ENCODE peak calls at places on chromosomes 4 and X, in nine cellular contexts. F, S, D, A, R, L, H, P and U are unnamed samples.
A peak's percentile ranks its signal among the peaks of the same experiment; 100 is the strongest.

GRCh38 chrX:10447577-10448214 is 172.7 kb downstream of the MID1 start:
- DNase-seq in F (no peak), S (no peak), D (peak; percentile 11), A (no peak), R (no peak), L (no peak), H (no peak), P (no peak), U (peak; percentile 33)

GRCh38 chr4:85500110-85500867 is 25.3 kb downstream of the ARHGAP24 start:
- DNase-seq in F (no peak), S (no peak), D (no peak), A (no peak), R (no peak), L (no peak), H (no peak), P (no peak), U (peak; percentile 67)

GRCh38 chr4:183154701-183155391 is 55.8 kb downstream of the WWC2 start:
- DNase-seq in F (no peak), S (no peak), D (no peak), A (no peak), R (no peak), L (no peak), H (no peak), P (no peak), U (no peak)

GRCh38 chr4:144583658-144584057 is 62.3 kb upstream of the HHIP start:
- DNase-seq in F (no peak), S (no peak), D (peak; percentile 47), A (no peak), R (no peak), L (no peak), H (no peak), P (no peak), U (peak; percentile 81)

GRCh38 chrX:55342533-55343501 is 78.1 kb upstream of the PAGE3 start:
- DNase-seq in F (no peak), S (no peak), D (no peak), A (peak; percentile 42), R (no peak), L (no peak), H (peak; percentile 28), P (peak; percentile 52), U (peak; percentile 74)

GRCh38 chr4:153713840-153714239 is 29.8 kb downstream of the TLR2 start:
- DNase-seq in F (no peak), S (no peak), D (peak; percentile 18), A (no peak), R (no peak), L (no peak), H (no peak), P (no peak), U (peak; percentile 71)

GRCh38 chr4:147137280-147137679 is 191.6 kb upstream of the TTC29 start:
- DNase-seq in F (no peak), S (no peak), D (no peak), A (no peak), R (no peak), L (no peak), H (no peak), P (no peak), U (no peak)

GRCh38 chrX:13015536-13016236 is 28.7 kb downstream of the FAM9C start:
- DNase-seq in F (no peak), S (no peak), D (no peak), A (no peak), R (no peak), L (no peak), H (no peak), P (no peak), U (no peak)

GRCh38 chr4:127143460-127144190 is 489.1 kb upstream of the INTU start:
- DNase-seq in F (no peak), S (no peak), D (peak; percentile 70), A (no peak), R (no peak), L (no peak), H (no peak), P (no peak), U (peak; percentile 40)

GRCh38 chrX:74422576-74423288 is 1.4 kb downstream of the SLC16A2 start:
- DNase-seq in F (no peak), S (no peak), D (peak; percentile 66), A (peak; percentile 34), R (peak; percentile 71), L (peak; percentile 39), H (peak; percentile 30), P (no peak), U (peak; percentile 58)

GRCh38 chrX:10414872-10415703 is 205.3 kb downstream of the MID1 start:
- DNase-seq in F (no peak), S (no peak), D (peak; percentile 27), A (no peak), R (no peak), L (no peak), H (no peak), P (no peak), U (no peak)

GRCh38 chr4:77862478-77863216 is at the start of gene MRPL1:
- DNase-seq in F (peak; percentile 75), S (peak; percentile 12), D (peak; percentile 97), A (peak; percentile 97), R (peak; percentile 85), L (peak; percentile 91), H (peak; percentile 90), P (peak; percentile 95), U (peak; percentile 97)

GRCh38 chr4:56764206-56764605 is 57.3 kb downstream of the SPINK2 start:
- DNase-seq in F (no peak), S (no peak), D (no peak), A (no peak), R (no peak), L (no peak), H (no peak), P (no peak), U (no peak)